ENCODE peak calls at places on chromosome 3, in eight cellular contexts. N, X, U, J, E, C, P and S are unnamed samples.

GRCh38 chr3:72754582-72754981 is 93.7 kb downstream of the SHQ1 start:
- DNase-seq in C (no peak), N (no peak), J (no peak), E (no peak), P (no peak), X (no peak), U (no peak), S (peak; percentile 89)

GRCh38 chr3:134432236-134432635 is 53.5 kb downstream of the ANAPC13 start:
- DNase-seq in C (no peak), J (no peak), X (no peak), N (no peak), U (no peak), P (no peak), E (no peak), S (no peak)

GRCh38 chr3:157170861-157171260 is 10.9 kb upstream of the CCNL1 start:
- DNase-seq in X (no peak), E (no peak), N (peak; percentile 25), U (no peak), J (no peak), C (no peak), P (no peak), S (no peak)

GRCh38 chr3:127542441-127542952 is 48.0 kb downstream of the TPRA1 start:
- DNase-seq in J (no peak), U (no peak), P (no peak), E (no peak), X (no peak), C (no peak), N (no peak), S (no peak)

GRCh38 chr3:72270072-72270611 is 485.2 kb upstream of the PROK2 start:
- DNase-seq in N (peak; percentile 40), J (peak; percentile 34), X (peak; percentile 97), E (peak; percentile 79), P (peak; percentile 92), U (peak; percentile 91), C (peak; percentile 96), S (peak; percentile 41)

GRCh38 chr3:130626021-130626420 is 109.0 kb downstream of the COL6A6 start:
- DNase-seq in N (no peak), X (peak; percentile 34), U (no peak), J (no peak), E (no peak), P (no peak), C (peak; percentile 41), S (peak; percentile 19)

GRCh38 chr3:172446198-172446597 is 2.1 kb downstream of the GHSR start:
- DNase-seq in C (no peak), U (no peak), J (no peak), X (no peak), P (no peak), E (no peak), N (no peak), S (no peak)

GRCh38 chr3:186053954-186054353 is 54.9 kb downstream of the ETV5 start:
- DNase-seq in C (peak; percentile 73), J (no peak), X (no peak), P (no peak), E (no peak), N (no peak), U (no peak), S (no peak)

GRCh38 chr3:141405025-141405424 is 36.7 kb downstream of the ZBTB38 start:
- DNase-seq in U (no peak), X (no peak), E (no peak), N (no peak), C (peak; percentile 82), J (no peak), P (no peak), S (peak; percentile 68)

GRCh38 chr3:11544413-11545181 is 99.1 kb downstream of the VGLL4 start:
- DNase-seq in J (no peak), C (peak; percentile 18), X (no peak), P (no peak), U (peak; percentile 62), N (no peak), E (peak; percentile 52), S (no peak)

GRCh38 chr3:27978440-27978839 is 256.3 kb upstream of the EOMES start:
- DNase-seq in X (no peak), P (no peak), E (no peak), U (no peak), J (no peak), C (no peak), N (no peak), S (no peak)

GRCh38 chr3:107438671-107439070 is 61.4 kb downstream of the CCDC54 start:
- DNase-seq in X (no peak), N (no peak), U (no peak), C (no peak), J (no peak), E (no peak), P (no peak), S (no peak)

GRCh38 chr3:168844502-168845482 is 749.1 kb upstream of the GOLIM4 start:
- DNase-seq in U (no peak), X (no peak), E (no peak), N (no peak), J (no peak), P (no peak), C (no peak), S (no peak)

GRCh38 chr3:39383913-39384664 is 919 bp downstream of the SLC25A38 start:
- DNase-seq in E (peak; percentile 97), U (peak; percentile 98), C (peak; percentile 88), J (no peak), N (peak; percentile 81), X (peak; percentile 98), P (peak; percentile 95), S (peak; percentile 97)

GRCh38 chr3:172595648-172596393 is 72.6 kb upstream of the TNFSF10 start:
- DNase-seq in C (peak; percentile 40), N (peak; percentile 65), U (no peak), X (peak; percentile 88), P (no peak), J (no peak), E (no peak), S (peak; percentile 67)

GRCh38 chr3:195849322-195850074 is 37.8 kb upstream of the MUC4 start:
- DNase-seq in N (no peak), U (peak; percentile 87), P (no peak), E (no peak), C (no peak), X (no peak), J (no peak), S (no peak)

GRCh38 chr3:64262574-64263114 is 37.4 kb upstream of the PRICKLE2 start:
- DNase-seq in P (no peak), E (no peak), U (no peak), N (no peak), C (no peak), J (no peak), X (no peak), S (no peak)

GRCh38 chr3:64255941-64256340 is 30.7 kb upstream of the PRICKLE2 start:
- DNase-seq in E (no peak), C (no peak), U (no peak), X (no peak), J (no peak), P (no peak), N (no peak), S (no peak)

GRCh38 chr3:64257096-64257755 is 32.0 kb upstream of the PRICKLE2 start:
- DNase-seq in P (no peak), U (no peak), J (no peak), E (no peak), C (no peak), X (no peak), N (no peak), S (no peak)

GRCh38 chr3:64260391-64260790 is 35.1 kb upstream of the PRICKLE2 start:
- DNase-seq in N (no peak), P (no peak), E (no peak), X (no peak), U (no peak), C (peak; percentile 66), J (no peak), S (no peak)

DNA sequence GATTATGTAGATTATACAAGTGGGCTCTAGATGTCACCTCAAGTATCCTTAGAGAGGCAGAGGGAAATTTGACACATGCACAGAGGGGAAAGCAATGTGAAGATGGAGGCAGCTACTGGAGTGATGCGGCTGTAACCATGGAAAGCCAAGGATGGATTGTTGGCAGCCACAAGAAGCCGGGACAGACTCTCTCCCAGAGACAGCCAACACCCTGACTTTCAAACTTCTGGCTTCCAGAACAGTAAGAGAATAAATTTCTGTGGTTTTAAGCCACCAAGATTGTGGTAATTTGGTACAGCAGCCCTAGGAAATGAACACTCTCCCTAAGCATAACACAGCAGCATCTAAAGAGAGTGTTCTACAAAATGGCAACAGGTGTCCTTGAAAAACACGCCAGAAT is 34.4 kb upstream of the PRICKLE2 start:
- DNase-seq in E (no peak), X (no peak), P (no peak), N (no peak), C (no peak), U (no peak), J (no peak), S (no peak)
- H3K4me1 ChIP-seq in E (peaks cover 46% of the 10 kb centered on the region), X (peaks cover 95% of the 10 kb centered on the region), P (peaks cover 12% of the 10 kb centered on the region), N (no peaks in the 10 kb centered on the region), C (peaks cover 32% of the 10 kb centered on the region), U (peaks cover 7% of the 10 kb centered on the region), J (no peaks in the 10 kb centered on the region), S (peaks cover 8% of the 10 kb centered on the region)

DNA sequence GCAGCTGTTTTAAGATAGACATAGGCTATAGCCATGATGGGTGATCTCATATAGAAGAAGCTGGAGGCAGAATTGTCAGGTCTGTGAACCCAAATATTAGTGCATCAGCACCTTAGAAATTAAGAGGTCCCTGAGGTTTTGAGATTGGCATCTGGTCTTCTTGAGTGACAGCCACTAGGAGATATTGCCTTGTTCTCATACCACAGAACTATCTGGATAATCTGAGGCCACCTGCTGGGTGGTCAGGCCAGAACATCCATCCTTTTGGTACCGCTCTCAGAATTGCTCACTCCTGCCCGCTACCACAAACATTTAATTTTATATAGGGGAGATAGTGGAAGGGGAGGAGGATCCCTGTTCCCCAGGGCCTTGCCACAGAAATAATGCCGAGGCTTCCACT is 210.6 kb upstream of the ZPLD1 start:
- DNase-seq in N (no peak), P (peak; percentile 18), X (no peak), J (no peak), E (no peak), U (no peak), C (peak; percentile 32), S (no peak)
- TF ChIP-seq CTCF in N (peak; percentile 61), P (peak; percentile 30), X (peak; percentile 45), J (peak; percentile 41), E (no peak), U (no peak), C (peak; percentile 37), S (peak; percentile 58)

GRCh38 chr3:49500408-49501257 is 30.6 kb downstream of the DAG1 start:
- DNase-seq in J (no peak), X (no peak), P (peak; percentile 53), C (peak; percentile 99), N (peak; percentile 46), E (no peak), U (peak; percentile 82), S (peak; percentile 90)
- H3K27ac ChIP-seq in J (peak overlapping the region; percentile 80), X (peak overlapping the region; percentile 79), P (peak overlapping the region; percentile 44), C (peak overlapping the region; percentile 54), N (peak overlapping the region; percentile 27), E (peak overlapping the region; percentile 86), U (peak overlapping the region; percentile 98), S (peak overlapping the region; percentile 80)

DNA sequence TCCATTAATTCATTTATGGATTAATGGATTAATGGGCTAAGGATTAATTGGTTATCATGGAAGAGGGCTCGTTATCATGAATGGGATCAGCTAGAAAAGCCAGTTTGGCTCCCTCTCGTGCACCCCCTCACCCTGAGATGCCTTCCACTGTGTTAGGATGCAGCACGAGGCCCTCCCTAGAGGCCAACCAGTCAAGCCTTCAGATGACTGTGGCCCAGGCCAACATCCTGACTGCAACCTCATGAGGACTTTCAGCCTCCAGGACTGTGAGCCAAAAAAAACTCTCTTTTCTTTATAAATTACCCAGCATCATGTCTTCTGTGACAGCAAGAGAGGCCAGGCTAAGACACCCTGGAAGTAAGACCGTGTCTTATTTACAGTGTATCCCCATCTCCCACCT is 9.0 kb downstream of the EFCAB12 start:
- DNase-seq in U (no peak), P (no peak), C (no peak), N (no peak), X (no peak), J (no peak), E (no peak), S (no peak)
- H3K4me1 ChIP-seq in U (no peaks in the 10 kb centered on the region), P (no peaks in the 10 kb centered on the region), C (peaks cover 17% of the 10 kb centered on the region), N (peaks cover 13% of the 10 kb centered on the region), X (peaks cover 8% of the 10 kb centered on the region), J (no peaks in the 10 kb centered on the region), E (peaks cover 17% of the 10 kb centered on the region), S (peaks cover 6% of the 10 kb centered on the region)